ENCODE peak calls at places on chromosome 20, in five cellular contexts. One of them, this sample, is unnamed.

GRCh38 chr20:8291873-8292272 is 159.8 kb downstream of the PLCB1 start:
- DNase-seq in endodermal cell: no peak
- DNase-seq in adrenal gland: no peak
- DNase-seq in fibroblast of mammary gland: no peak
- DNase-seq in T-helper 2 cell: no peak
- DNase-seq in this sample: no peak

GRCh38 chr20:20786428-20786827 is 74.0 kb upstream of the RALGAPA2 start:
- DNase-seq in T-helper 2 cell: no peak
- DNase-seq in fibroblast of mammary gland: no peak
- DNase-seq in endodermal cell: no peak
- DNase-seq in adrenal gland: peak
- DNase-seq in this sample: no peak

GRCh38 chr20:5031206-5031557 is 29.9 kb upstream of the SLC23A2 start:
- DNase-seq in endodermal cell: no peak
- DNase-seq in T-helper 2 cell: no peak
- DNase-seq in fibroblast of mammary gland: no peak
- DNase-seq in adrenal gland: no peak
- DNase-seq in this sample: peak

GRCh38 chr20:49570828-49571552 is 3.1 kb upstream of the PTGIS start:
- DNase-seq in fibroblast of mammary gland: peak
- DNase-seq in endodermal cell: peak
- DNase-seq in T-helper 2 cell: no peak
- DNase-seq in adrenal gland: no peak
- DNase-seq in this sample: peak

GRCh38 chr20:46523108-46523507 is 9.7 kb upstream of the ZNF334 start:
- DNase-seq in endodermal cell: no peak
- DNase-seq in T-helper 2 cell: no peak
- DNase-seq in adrenal gland: no peak
- DNase-seq in fibroblast of mammary gland: no peak
- DNase-seq in this sample: no peak

GRCh38 chr20:16011519-16011918 is 561.7 kb downstream of the KIF16B start:
- DNase-seq in adrenal gland: no peak
- DNase-seq in T-helper 2 cell: no peak
- DNase-seq in fibroblast of mammary gland: no peak
- DNase-seq in endodermal cell: no peak
- DNase-seq in this sample: no peak

GRCh38 chr20:47664068-47664437 is 121.2 kb downstream of the SULF2 start:
- DNase-seq in fibroblast of mammary gland: no peak
- DNase-seq in T-helper 2 cell: no peak
- DNase-seq in endodermal cell: no peak
- DNase-seq in adrenal gland: no peak
- DNase-seq in this sample: no peak

GRCh38 chr20:61526907-61527306 is 274.8 kb downstream of the CDH4 start:
- DNase-seq in endodermal cell: no peak
- DNase-seq in fibroblast of mammary gland: no peak
- DNase-seq in T-helper 2 cell: no peak
- DNase-seq in adrenal gland: no peak
- DNase-seq in this sample: no peak

GRCh38 chr20:14879020-14879697 is 541.7 kb upstream of the FLRT3 start:
- DNase-seq in fibroblast of mammary gland: peak
- DNase-seq in adrenal gland: no peak
- DNase-seq in T-helper 2 cell: no peak
- DNase-seq in endodermal cell: no peak
- DNase-seq in this sample: peak

GRCh38 chr20:44217342-44218092 is 6.9 kb upstream of the OSER1 start:
- DNase-seq in T-helper 2 cell: peak
- DNase-seq in endodermal cell: peak
- DNase-seq in adrenal gland: peak
- DNase-seq in fibroblast of mammary gland: peak
- DNase-seq in this sample: peak

GRCh38 chr20:44702776-44703175 is 12.4 kb upstream of the CCN5 start:
- DNase-seq in T-helper 2 cell: no peak
- DNase-seq in adrenal gland: peak
- DNase-seq in fibroblast of mammary gland: peak
- DNase-seq in endodermal cell: no peak
- DNase-seq in this sample: peak

GRCh38 chr20:5859611-5860010 is 90.7 kb downstream of the TRMT6 start:
- DNase-seq in fibroblast of mammary gland: peak
- DNase-seq in T-helper 2 cell: no peak
- DNase-seq in adrenal gland: peak
- DNase-seq in endodermal cell: no peak
- DNase-seq in this sample: peak

GRCh38 chr20:31494131-31494530 is 19.0 kb downstream of the REM1 start:
- DNase-seq in T-helper 2 cell: no peak
- DNase-seq in fibroblast of mammary gland: peak
- DNase-seq in endodermal cell: peak
- DNase-seq in adrenal gland: no peak
- DNase-seq in this sample: peak

GRCh38 chr20:46004813-46005505 is 3.7 kb upstream of the MMP9 start:
- DNase-seq in adrenal gland: peak
- DNase-seq in fibroblast of mammary gland: no peak
- DNase-seq in endodermal cell: peak
- DNase-seq in T-helper 2 cell: no peak
- DNase-seq in this sample: peak

GRCh38 chr20:18310592-18310991 is 22.3 kb downstream of the ZNF133 start:
- DNase-seq in fibroblast of mammary gland: no peak
- DNase-seq in T-helper 2 cell: no peak
- DNase-seq in endodermal cell: no peak
- DNase-seq in adrenal gland: no peak
- DNase-seq in this sample: no peak

GRCh38 chr20:64119301-64119680 is 11.9 kb upstream of the NPBWR2 start:
- DNase-seq in endodermal cell: peak
- DNase-seq in T-helper 2 cell: no peak
- DNase-seq in adrenal gland: no peak
- DNase-seq in fibroblast of mammary gland: no peak
- DNase-seq in this sample: no peak

GRCh38 chr20:57753332-57754164 is 43.7 kb upstream of the PMEPA1 start:
- DNase-seq in endodermal cell: peak
- DNase-seq in T-helper 2 cell: no peak
- DNase-seq in fibroblast of mammary gland: no peak
- DNase-seq in adrenal gland: no peak
- DNase-seq in this sample: no peak

GRCh38 chr20:4794846-4795245 is 73.1 kb downstream of the PRND start:
- DNase-seq in T-helper 2 cell: no peak
- DNase-seq in adrenal gland: no peak
- DNase-seq in endodermal cell: no peak
- DNase-seq in fibroblast of mammary gland: peak
- DNase-seq in this sample: no peak